ENCODE peak calls at places on chromosomes 11 and 22, in ten cellular contexts. C is brain microvascular endothelial cell; I is lung; T is IMR-90; H is thoracic aorta; L is GM06990; J is activated CD8-positive, alpha-beta T cell treated with anti-CD3 and anti-CD28 coated beads for 36 hours; B is Panc1; F is CD8-positive, alpha-beta T cell; Y is GM23338. S is an unnamed sample.
A peak's percentile ranks its signal among the peaks of the same experiment; 100 is the strongest.

GRCh38 chr11:117819096-117820040 is 5.2 kb downstream of the FXYD2 start:
- DNase-seq in C (peak; percentile 66), B (no peak), F (no peak), J (peak; percentile 33), I (no peak), L (peak; percentile 50), Y (peak; percentile 90), H (no peak), T (peak; percentile 63), S (peak; percentile 23)

GRCh38 chr11:12377106-12377823 is at the start of gene PARVA:
- DNase-seq in F (no peak), T (peak; percentile 81), Y (peak; percentile 96), J (no peak), I (peak; percentile 65), C (peak; percentile 57), B (no peak), H (no peak), L (no peak), S (peak; percentile 91)

GRCh38 chr11:76444065-76444383 is 794 bp upstream of the EMSY start:
- DNase-seq in Y (no peak), J (no peak), F (no peak), B (no peak), C (no peak), H (no peak), T (no peak), L (no peak), I (no peak), S (no peak)

GRCh38 chr22:44012172-44012571 is 11.9 kb upstream of the PARVB start:
- DNase-seq in H (no peak), F (no peak), L (no peak), T (no peak), Y (no peak), C (no peak), I (no peak), J (no peak), B (no peak), S (no peak)

GRCh38 chr11:76677010-76677771 is 6.6 kb upstream of the LRRC32 start:
- DNase-seq in L (no peak), F (no peak), Y (no peak), B (no peak), C (no peak), H (no peak), I (no peak), J (peak; percentile 43), T (peak; percentile 31), S (peak; percentile 46)

GRCh38 chr11:71435278-71435951 is 12.8 kb downstream of the DHCR7 start:
- DNase-seq in T (no peak), J (no peak), L (no peak), I (no peak), B (no peak), H (no peak), Y (no peak), C (no peak), F (no peak), S (no peak)

GRCh38 chr11:72833083-72833733 is 19.0 kb downstream of the ATG16L2 start:
- DNase-seq in B (no peak), Y (no peak), C (no peak), J (no peak), H (no peak), L (no peak), T (no peak), F (no peak), I (no peak), S (no peak)

GRCh38 chr22:47373648-47374272 is 611.3 kb downstream of the TBC1D22A start:
- DNase-seq in Y (no peak), C (no peak), T (no peak), B (no peak), I (no peak), J (no peak), L (no peak), F (no peak), H (no peak), S (no peak)

GRCh38 chr11:31421840-31422239 is 52.2 kb downstream of the DNAJC24 start:
- DNase-seq in C (no peak), H (no peak), T (no peak), L (no peak), B (no peak), J (no peak), Y (peak; percentile 48), I (no peak), F (no peak), S (no peak)

GRCh38 chr22:31139866-31140716 is at the start of gene PLA2G3:
- DNase-seq in H (no peak), F (no peak), I (peak; percentile 90), C (peak; percentile 51), T (peak; percentile 60), L (no peak), J (no peak), B (no peak), Y (peak; percentile 99), S (no peak)

GRCh38 chr11:1352696-1353382 is 36.9 kb upstream of the BRSK2 start:
- DNase-seq in H (no peak), Y (no peak), B (no peak), I (no peak), T (no peak), C (no peak), J (no peak), F (no peak), L (no peak), S (no peak)

GRCh38 chr11:46216040-46216764 is 61.3 kb upstream of the CREB3L1 start:
- DNase-seq in H (no peak), J (no peak), F (no peak), B (no peak), I (no peak), T (peak; percentile 33), C (no peak), Y (no peak), L (no peak), S (no peak)

GRCh38 chr11:133844217-133844616 is 1.1 kb downstream of the SPATA19 start:
- DNase-seq in J (no peak), L (no peak), I (peak; percentile 22), B (no peak), C (no peak), H (no peak), Y (no peak), F (no peak), T (no peak), S (no peak)

GRCh38 chr11:75499423-75500305 is 26.1 kb downstream of the GDPD5 start:
- DNase-seq in C (peak; percentile 84), L (no peak), H (no peak), I (peak; percentile 47), J (no peak), B (no peak), Y (no peak), F (no peak), T (peak; percentile 95), S (peak; percentile 98)

GRCh38 chr11:2884424-2884815 is 1.2 kb downstream of the CDKN1C start:
- DNase-seq in F (no peak), L (no peak), Y (no peak), I (no peak), H (no peak), J (no peak), B (no peak), C (no peak), T (no peak), S (peak; percentile 23)

GRCh38 chr11:107859459-107860239 is 1.1 kb upstream of the SLC35F2 start:
- DNase-seq in T (no peak), B (peak; percentile 32), C (no peak), L (peak; percentile 68), I (no peak), F (no peak), J (peak; percentile 47), H (no peak), Y (peak; percentile 53), S (peak; percentile 38)

GRCh38 chr11:118909619-118910308 is 16.0 kb downstream of the BCL9L start:
- DNase-seq in I (no peak), C (no peak), H (no peak), T (no peak), F (no peak), L (no peak), J (no peak), Y (peak; percentile 35), B (no peak), S (peak; percentile 24)

GRCh38 chr11:58628446-58628845 is 6.0 kb downstream of the CNTF start:
- DNase-seq in B (no peak), C (peak; percentile 23), J (no peak), H (no peak), I (no peak), T (peak; percentile 42), F (no peak), Y (no peak), L (no peak), S (peak; percentile 17)

GRCh38 chr11:111586305-111586915 is 15.8 kb upstream of the SIK2 start:
- DNase-seq in T (peak; percentile 66), L (no peak), H (no peak), J (peak; percentile 74), I (no peak), Y (peak; percentile 87), F (peak; percentile 8), B (peak; percentile 42), C (peak; percentile 61), S (peak; percentile 56)
- TF ChIP-seq CTCF in T (peak; percentile 63), L (peak; percentile 60), H (peak; percentile 46), J (peak; percentile 49), I (peak; percentile 31), Y (peak; percentile 69), F (peak; percentile 76), B (peak; percentile 77), C (peak; percentile 62), S (peak; percentile 73)

DNA sequence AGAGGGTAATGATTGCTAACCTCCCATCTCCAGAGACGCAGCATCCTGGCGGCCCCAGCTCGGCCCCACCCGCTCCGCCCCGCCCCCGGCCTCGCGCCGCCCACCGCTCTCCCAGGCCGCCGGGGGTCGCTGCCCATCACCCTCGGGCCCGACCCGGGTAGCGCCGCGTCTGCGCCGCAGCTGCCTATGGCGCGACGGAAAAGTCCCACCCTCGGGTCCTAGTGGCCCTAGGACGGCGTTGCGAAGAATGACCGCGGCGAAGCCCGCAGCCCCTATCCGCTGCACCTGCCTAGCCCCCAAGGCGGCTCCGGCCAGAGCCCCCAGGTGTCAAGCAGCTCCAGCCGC is 457 bp downstream of the CPSF7 start:
- DNase-seq in I (no peak), F (peak; percentile 39), J (peak; percentile 79), T (peak; percentile 44), H (no peak), L (peak; percentile 89), C (peak; percentile 28), B (no peak), Y (peak; percentile 87), S (peak; percentile 60)
- TF ChIP-seq CTCF in I (no peak), F (no peak), J (no peak), T (peak; percentile 22), H (no peak), L (peak; percentile 4), C (no peak), B (peak; percentile 63), Y (peak; percentile 53), S (no peak)

GRCh38 chr11:123429851-123430735 is at the start of gene GRAMD1B:
- DNase-seq in B (no peak), L (peak; percentile 77), H (no peak), Y (peak; percentile 93), T (peak; percentile 90), J (peak; percentile 87), F (peak; percentile 48), C (peak; percentile 66), I (peak; percentile 34), S (peak; percentile 83)
- TF ChIP-seq CTCF in B (no peak), L (peak; percentile 47), H (no peak), Y (no peak), T (peak; percentile 21), J (no peak), F (peak; percentile 18), C (peak; percentile 49), I (no peak), S (no peak)

DNA sequence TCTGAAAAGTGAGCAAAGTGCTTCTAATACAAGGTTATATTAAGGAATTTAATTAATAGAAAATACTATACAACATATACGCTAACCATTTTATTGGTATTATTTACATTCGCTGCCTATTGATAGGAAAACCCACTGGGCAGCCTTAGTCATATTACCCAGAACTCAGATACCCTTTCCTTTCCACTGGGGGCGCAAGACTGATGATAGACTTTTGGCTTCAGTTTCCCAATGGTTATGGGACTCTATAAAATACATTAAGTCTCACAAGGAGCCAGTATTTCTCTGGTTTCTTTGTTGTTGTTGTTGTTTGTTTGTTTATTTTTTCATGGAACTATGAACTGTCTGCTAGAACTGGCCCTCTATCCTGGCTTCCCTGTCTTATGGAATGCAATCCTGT is 471.1 kb upstream of the KIRREL3 start:
- DNase-seq in B (no peak), I (no peak), H (no peak), J (no peak), F (no peak), L (no peak), C (no peak), T (no peak), Y (peak; percentile 40), S (no peak)
- TF ChIP-seq CTCF in B (peak; percentile 30), I (no peak), H (no peak), J (no peak), F (no peak), L (peak; percentile 35), C (no peak), T (no peak), Y (peak; percentile 54), S (no peak)

S was measured in AG10803.